ENCODE peak calls at places on chromosomes 5 and 9, in seven cellular contexts. A is HepG2, B is H1, W is SK-N-SH, O is K562, C is GM12892, H is GM12878. M is an unnamed sample.

GRCh38 chr9:70563437-70564204 is 149.2 kb upstream of the KLF9 start:
- DNase-seq in W (no peak), O (no peak), H (peak), B (no peak), C (peak), A (no peak), M (peak)

GRCh38 chr9:105219291-105219805 is 25.1 kb upstream of the SLC44A1 start:
- DNase-seq in A (no peak), O (no peak), B (no peak), C (no peak), W (no peak), H (no peak), M (no peak)

GRCh38 chr9:137689745-137690529 is 71.1 kb downstream of the EHMT1 start:
- DNase-seq in C (no peak), W (no peak), A (peak), B (no peak), O (no peak), H (no peak), M (no peak)

GRCh38 chr5:86749841-86750240 is 132.1 kb downstream of the COX7C start:
- DNase-seq in H (no peak), W (no peak), C (no peak), B (no peak), O (no peak), A (no peak), M (no peak)

GRCh38 chr9:123776856-123777560 is 152.9 kb downstream of the DENND1A start:
- DNase-seq in W (no peak), A (no peak), H (no peak), O (no peak), C (no peak), B (no peak), M (no peak)

GRCh38 chr5:160231789-160232342 is 2.6 kb downstream of the FABP6 start:
- DNase-seq in W (no peak), C (no peak), O (no peak), B (no peak), H (peak), A (no peak), M (no peak)

GRCh38 chr9:120500733-120501132 is 79.2 kb downstream of the CDK5RAP2 start:
- DNase-seq in O (no peak), W (no peak), H (no peak), B (no peak), C (no peak), A (no peak), M (no peak)

GRCh38 chr5:112146323-112146848 is 272.7 kb downstream of the EPB41L4A start:
- DNase-seq in A (no peak), H (peak), W (no peak), C (no peak), O (no peak), B (no peak), M (no peak)

GRCh38 chr5:179373101-179373934 is 28.1 kb upstream of the ADAMTS2 start:
- DNase-seq in C (no peak), W (no peak), B (no peak), H (no peak), A (no peak), O (no peak), M (no peak)

GRCh38 chr5:141492168-141492885 is 3.4 kb downstream of the PCDHGC5 start:
- DNase-seq in C (peak), H (no peak), B (no peak), A (no peak), W (no peak), O (no peak), M (no peak)

GRCh38 chr9:115262477-115262876 is 144.5 kb upstream of the TNC start:
- DNase-seq in W (peak), C (no peak), A (peak), H (no peak), B (no peak), O (no peak), M (no peak)

GRCh38 chr5:175750476-175751080 is 92.7 kb downstream of the HRH2 start:
- DNase-seq in C (no peak), A (no peak), H (no peak), B (no peak), O (no peak), W (peak), M (no peak)

GRCh38 chr5:173920866-173921265 is 32.7 kb downstream of the CPEB4 start:
- DNase-seq in A (no peak), H (no peak), C (no peak), W (no peak), O (no peak), B (no peak), M (no peak)

GRCh38 chr9:108913391-108913790 is 20.5 kb downstream of the ELP1 start:
- DNase-seq in A (no peak), H (no peak), O (no peak), C (no peak), B (no peak), W (no peak), M (no peak)

GRCh38 chr5:137923856-137924255 is 34.6 kb downstream of the PKD2L2 start:
- DNase-seq in A (no peak), C (no peak), W (no peak), B (no peak), H (no peak), O (no peak), M (no peak)

GRCh38 chr5:44942524-44943001 is 133.8 kb downstream of the MRPS30 start:
- DNase-seq in H (no peak), A (no peak), C (no peak), O (peak), W (no peak), B (no peak), M (no peak)

GRCh38 chr5:109486200-109486804 is 76.5 kb upstream of the PJA2 start:
- DNase-seq in H (no peak), W (no peak), B (no peak), O (no peak), A (no peak), C (no peak), M (no peak)

GRCh38 chr9:91443321-91443993 is 19.8 kb upstream of the NFIL3 start:
- DNase-seq in B (no peak), C (no peak), H (no peak), O (no peak), W (no peak), A (no peak), M (no peak)

GRCh38 chr9:91445135-91445534 is 21.5 kb upstream of the NFIL3 start:
- DNase-seq in A (no peak), C (no peak), O (no peak), W (no peak), H (no peak), B (no peak), M (no peak)

DNA sequence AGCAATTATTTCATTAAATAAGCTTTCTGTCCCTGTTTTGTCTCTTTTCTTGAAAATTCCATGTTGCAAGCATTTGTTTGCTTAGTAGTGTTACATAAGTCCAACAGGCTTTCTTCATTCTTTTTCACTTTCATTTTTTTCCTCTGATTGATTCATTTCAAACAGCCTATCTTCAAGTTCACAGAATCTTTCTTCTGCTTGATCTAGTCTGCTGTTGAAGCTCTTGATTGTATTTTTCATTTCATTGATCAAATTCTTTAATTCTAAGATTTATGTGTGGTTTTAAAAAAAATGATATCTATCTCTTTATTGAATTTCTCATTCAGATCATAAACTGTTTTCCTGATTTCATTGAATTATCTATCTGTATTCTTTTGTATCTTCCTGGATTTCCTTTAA is 20.4 kb upstream of the NFIL3 start:
- DNase-seq in B (no peak), C (no peak), A (no peak), W (no peak), O (no peak), H (no peak), M (no peak)
- TF ChIP-seq TAF1 in B (no peak), C (no peak), A (no peak), W (no peak), O (no peak), H (no peak), M (no peak)

GRCh38 chr5:55188656-55189380 is 15.8 kb upstream of the CDC20B start:
- DNase-seq in W (no peak), A (no peak), C (no peak), H (no peak), B (no peak), O (no peak), M (no peak)
- TF ChIP-seq POLR2AphosphoS5 in W (no peak), A (no peak), C (no peak), H (no peak), B (no peak), O (no peak), M (no peak)

GRCh38 chr5:33321026-33321425 is 119.7 kb upstream of the TARS1 start:
- DNase-seq in O (no peak), H (no peak), B (no peak), A (no peak), C (no peak), W (no peak), M (no peak)
- TF ChIP-seq TAF1 in O (no peak), H (no peak), B (no peak), A (no peak), C (no peak), W (no peak), M (no peak)

GRCh38 chr9:92728831-92729734 is 35.5 kb downstream of the BICD2 start:
- DNase-seq in O (peak), W (peak), H (no peak), A (peak), C (peak), B (no peak), M (peak)
- TF ChIP-seq POLR2AphosphoS5 in O (no peak), W (no peak), H (no peak), A (no peak), C (no peak), B (no peak), M (no peak)

DNA sequence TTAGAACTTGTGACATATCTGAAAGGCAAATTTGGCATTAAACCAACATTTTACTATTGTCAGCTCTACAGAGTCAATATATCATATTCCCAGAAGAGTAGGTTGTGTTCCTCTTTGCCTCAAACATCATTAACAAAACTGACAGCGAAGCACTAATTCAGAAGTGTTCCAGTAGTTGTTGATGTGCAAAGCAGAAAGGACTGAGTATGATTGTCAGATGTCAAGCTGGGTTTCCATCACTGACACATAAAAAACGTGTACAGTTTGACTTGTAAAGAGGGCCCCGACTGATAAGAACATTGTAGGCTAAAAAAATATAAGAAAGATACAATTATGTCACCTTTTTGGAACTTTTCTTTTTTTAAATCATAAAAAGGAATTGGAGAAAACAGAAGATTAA is 101.5 kb upstream of the ZNF608 start:
- DNase-seq in A (no peak), H (no peak), O (no peak), W (no peak), B (no peak), C (no peak), M (no peak)
- TF ChIP-seq TAF1 in A (no peak), H (no peak), O (no peak), W (no peak), B (no peak), C (no peak), M (no peak)

GRCh38 chr5:123088031-123088805 is 823 bp upstream of the PRDM6 start:
- DNase-seq in A (peak), O (no peak), H (no peak), C (no peak), B (no peak), W (peak), M (no peak)

GRCh38 chr5:123091258-123091987 is 2.4 kb downstream of the PRDM6 start:
- DNase-seq in H (no peak), O (no peak), C (no peak), A (no peak), W (no peak), B (no peak), M (no peak)

GRCh38 chr5:123089572-123089970 is 530 bp downstream of the PRDM6 start:
- DNase-seq in C (no peak), O (no peak), H (no peak), A (peak), W (peak), B (no peak), M (no peak)

GRCh38 chr5:123090641-123091257 is 1.7 kb downstream of the PRDM6 start:
- DNase-seq in C (no peak), O (no peak), H (no peak), B (no peak), A (no peak), W (peak), M (no peak)

GRCh38 chr5:123089971-123090640 is 1.1 kb downstream of the PRDM6 start:
- DNase-seq in O (no peak), H (no peak), W (peak), B (no peak), A (no peak), C (no peak), M (no peak)
- TF ChIP-seq POLR2AphosphoS5 in O (no peak), H (no peak), W (no peak), B (no peak), A (no peak), C (no peak), M (no peak)

GRCh38 chr9:93108301-93109041 is 12.5 kb downstream of the CARD19 start:
- DNase-seq in H (no peak), O (peak), W (no peak), C (no peak), A (no peak), B (no peak), M (no peak)
- TF ChIP-seq TAF1 in H (no peak), O (no peak), W (no peak), C (no peak), A (no peak), B (no peak), M (no peak)

GRCh38 chr9:94507531-94508258 is 47.2 kb upstream of the PCAT7 start:
- DNase-seq in C (no peak), O (no peak), H (no peak), A (peak), W (no peak), B (no peak), M (no peak)
- TF ChIP-seq POLR2AphosphoS5 in C (no peak), O (no peak), H (no peak), A (no peak), W (no peak), B (no peak), M (no peak)

DNA sequence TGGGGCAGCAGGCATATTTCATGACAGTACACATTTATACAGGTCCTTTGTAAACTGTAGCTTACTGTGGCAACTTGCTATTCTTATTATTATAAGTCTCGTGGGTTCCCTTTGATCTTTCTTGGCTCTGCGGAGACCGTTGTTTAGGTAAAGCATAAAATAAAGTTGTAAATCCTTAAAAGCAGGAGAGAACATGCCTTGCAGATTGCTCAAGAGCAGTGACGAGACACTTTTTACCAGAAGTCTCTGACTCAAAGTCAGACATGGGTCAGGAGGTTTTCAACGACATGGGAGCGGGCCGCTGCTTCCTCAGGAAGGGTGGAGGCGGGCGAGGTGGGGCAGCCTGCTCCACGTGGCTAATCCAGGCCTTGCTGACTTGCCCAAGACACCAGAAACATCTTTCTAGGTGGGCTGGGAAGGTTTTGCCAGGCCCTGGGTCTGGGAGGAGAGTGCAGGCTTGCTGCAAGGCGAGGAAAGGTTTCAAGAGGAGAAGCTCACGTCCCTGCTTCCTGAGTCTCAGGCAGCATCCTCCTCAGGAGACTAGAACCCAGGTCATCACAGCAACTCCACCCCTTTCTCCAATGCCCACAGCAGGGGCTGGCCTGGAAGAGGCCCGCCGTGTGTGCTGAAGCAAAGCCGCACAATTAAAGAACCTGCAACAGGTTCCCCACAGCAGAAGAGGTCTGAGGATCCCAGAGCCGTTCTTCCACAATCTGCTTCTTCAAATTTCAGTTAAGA is 6.5 kb downstream of the TBC1D2 start:
- DNase-seq in H (no peak), C (no peak), O (peak), W (no peak), A (no peak), B (no peak), M (no peak)
- TF ChIP-seq TAF1 in H (no peak), C (no peak), O (peak), W (no peak), A (no peak), B (no peak), M (no peak)